ENCODE peak calls at places on chromosomes 4 and X, in four cellular contexts. O is AG10803, H is neuronal stem cell, D is thyroid gland. S is an unnamed sample.

GRCh38 chr4:180160195-180160985 is 2082.8 kb upstream of the TENM3 start:
- DNase-seq in O (no peak), H (no peak), D (no peak), S (no peak)

GRCh38 chr4:179804440-179804839 is 2362.2 kb upstream of the AGA start:
- DNase-seq in H (no peak), D (no peak), O (no peak), S (no peak)

GRCh38 chr4:180296036-180296599 is 1947.1 kb upstream of the TENM3 start:
- DNase-seq in D (no peak), O (no peak), H (no peak), S (no peak)

GRCh38 chr4:112518675-112519074 is 2.7 kb upstream of the NEUROG2 start:
- DNase-seq in O (no peak), H (no peak), D (no peak), S (no peak)

GRCh38 chr4:154779362-154779947 is 1.6 kb upstream of the RBM46 start:
- DNase-seq in H (peak), O (peak), D (no peak), S (peak)

GRCh38 chr4:79584902-79585301 is 176.9 kb upstream of the GK2 start:
- DNase-seq in O (no peak), D (no peak), H (no peak), S (no peak)

GRCh38 chr4:26804451-26804850 is 56.2 kb upstream of the STIM2 start:
- DNase-seq in O (no peak), H (no peak), D (no peak), S (no peak)

GRCh38 chrX:101191217-101191750 is 28.3 kb upstream of the DRP2 start:
- DNase-seq in O (no peak), D (no peak), H (peak), S (no peak)

GRCh38 chr4:40750461-40751258 is 905 bp downstream of the NSUN7 start:
- DNase-seq in O (peak), H (peak), D (peak), S (no peak)

GRCh38 chr4:72312032-72312650 is 256.9 kb downstream of the ADAMTS3 start:
- DNase-seq in H (peak), D (peak), O (peak), S (no peak)

GRCh38 chr4:67288964-67289363 is 256.3 kb downstream of the CENPC start:
- DNase-seq in O (no peak), H (peak), D (no peak), S (peak)

GRCh38 chrX:54066841-54067240 is 22.6 kb upstream of the PHF8 start:
- DNase-seq in H (no peak), D (no peak), O (peak), S (no peak)

GRCh38 chr4:55758570-55758969 is 61.0 kb upstream of the EXOC1L start:
- DNase-seq in H (no peak), O (peak), D (no peak), S (no peak)

GRCh38 chr4:80026080-80026479 is 46.9 kb downstream of the ANTXR2 start:
- DNase-seq in D (no peak), H (no peak), O (no peak), S (no peak)

GRCh38 chr4:2595436-2595835 is 59.0 kb downstream of the FAM193A start:
- DNase-seq in D (no peak), H (no peak), O (no peak), S (no peak)

GRCh38 chr4:55549888-55550287 is 3.2 kb upstream of the CLOCK start:
- DNase-seq in D (no peak), H (no peak), O (peak), S (no peak)

GRCh38 chrX:155216940-155217450 is 735 bp downstream of the VBP1 start:
- DNase-seq in H (peak), D (no peak), O (peak), S (no peak)

GRCh38 chr4:13876940-13877339 is 249.4 kb upstream of the BOD1L1 start:
- DNase-seq in H (no peak), O (no peak), D (no peak), S (no peak)

GRCh38 chrX:134836497-134836968 is 154.3 kb upstream of the SMIM10 start:
- DNase-seq in H (no peak), D (no peak), O (peak), S (no peak)

GRCh38 chr4:120723105-120723504 is 199.4 kb downstream of the PRDM5 start:
- DNase-seq in D (no peak), H (no peak), O (no peak), S (no peak)

GRCh38 chr4:3803946-3804345 is 37.8 kb downstream of the ADRA2C start:
- DNase-seq in O (no peak), H (no peak), D (no peak), S (no peak)

GRCh38 chr4:10335050-10335449 is 122.2 kb downstream of the ZNF518B start:
- DNase-seq in H (no peak), D (no peak), O (no peak), S (no peak)

GRCh38 chr4:17613761-17614415 is 553 bp upstream of the MED28 start:
- DNase-seq in O (peak), H (peak), D (peak), S (no peak)

GRCh38 chr4:77236806-77237205 is 79.8 kb downstream of the CCNG2 start:
- DNase-seq in D (no peak), H (no peak), O (no peak), S (no peak)

GRCh38 chrX:135985974-135986312 is 708 bp downstream of the SLC9A6 start:
- DNase-seq in D (peak), O (no peak), H (no peak), S (no peak)
- H3K4me3 ChIP-seq in D (peak), O (peak), H (peak), S (peak)

DNA sequence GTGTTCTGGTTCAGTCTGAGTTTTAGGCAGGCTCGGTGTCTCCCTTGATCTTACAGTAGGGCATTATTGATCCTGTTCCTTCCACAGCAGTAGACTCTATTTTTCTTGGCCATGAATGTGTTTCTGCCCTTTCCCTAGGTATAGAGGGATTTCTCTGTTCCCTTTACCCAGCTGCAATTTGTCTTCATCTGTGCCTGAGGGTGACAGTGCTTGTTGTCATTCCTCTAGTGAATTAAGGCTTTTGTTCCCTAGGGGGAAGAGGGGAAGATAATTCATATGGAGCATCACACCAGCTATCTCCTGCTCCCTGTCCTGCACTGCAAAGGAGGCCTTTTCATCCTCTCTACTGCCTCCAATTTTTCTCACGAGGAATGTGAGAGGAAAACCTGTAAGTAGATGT is 39.7 kb upstream of the CXorf51A start:
- DNase-seq in D (no peak), H (no peak), O (no peak), S (no peak)
- H3K4me3 ChIP-seq in D (no peak), H (no peak), O (no peak), S (no peak)

GRCh38 chrX:46576458-46576857 is 2.9 kb downstream of the CHST7 start:
- DNase-seq in O (peak), H (no peak), D (no peak), S (no peak)

GRCh38 chrX:46577116-46578005 is 3.8 kb downstream of the CHST7 start:
- DNase-seq in D (no peak), O (peak), H (no peak), S (no peak)

GRCh38 chrX:46575586-46575985 is 2.0 kb downstream of the CHST7 start:
- DNase-seq in O (no peak), H (no peak), D (no peak), S (no peak)

GRCh38 chrX:46574941-46575381 is 1.4 kb downstream of the CHST7 start:
- DNase-seq in H (no peak), D (peak), O (no peak), S (no peak)

DNA sequence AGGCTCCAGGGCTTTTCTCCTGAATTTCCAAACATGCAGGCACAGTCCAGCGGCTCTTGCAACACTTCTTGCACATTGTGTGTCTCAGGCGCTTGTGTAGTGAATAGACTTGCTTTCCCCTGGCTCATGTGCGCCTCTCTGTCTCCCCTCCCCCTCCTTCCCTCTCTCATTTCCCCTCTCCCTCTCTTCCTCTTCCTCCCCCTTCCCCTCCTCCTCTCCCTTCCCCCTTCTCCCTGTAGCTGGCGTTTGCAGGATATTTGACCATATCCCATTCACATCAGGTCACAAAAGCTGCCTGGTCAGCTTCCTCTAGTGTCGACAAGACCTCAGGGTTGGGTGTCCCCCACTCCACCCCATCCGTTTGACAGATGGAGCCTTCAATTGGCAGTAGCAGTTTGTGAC is 2.4 kb downstream of the CHST7 start:
- DNase-seq in H (no peak), O (peak), D (peak), S (no peak)
- H3K4me3 ChIP-seq in H (peak), O (peak), D (no peak), S (no peak)

GRCh38 chr4:183444149-183444952 is at the start of gene CDKN2AIP:
- DNase-seq in D (peak), O (peak), H (peak), S (peak)

GRCh38 chr4:183444953-183445543 is 612 bp downstream of the CDKN2AIP start:
- DNase-seq in H (no peak), O (peak), D (peak), S (peak)

GRCh38 chr4:183438458-183439113 is 5.8 kb upstream of the CDKN2AIP start:
- DNase-seq in H (no peak), D (no peak), O (peak), S (no peak)

GRCh38 chr4:183443609-183444148 is 757 bp upstream of the CDKN2AIP start:
- DNase-seq in D (no peak), H (no peak), O (peak), S (peak)

DNA sequence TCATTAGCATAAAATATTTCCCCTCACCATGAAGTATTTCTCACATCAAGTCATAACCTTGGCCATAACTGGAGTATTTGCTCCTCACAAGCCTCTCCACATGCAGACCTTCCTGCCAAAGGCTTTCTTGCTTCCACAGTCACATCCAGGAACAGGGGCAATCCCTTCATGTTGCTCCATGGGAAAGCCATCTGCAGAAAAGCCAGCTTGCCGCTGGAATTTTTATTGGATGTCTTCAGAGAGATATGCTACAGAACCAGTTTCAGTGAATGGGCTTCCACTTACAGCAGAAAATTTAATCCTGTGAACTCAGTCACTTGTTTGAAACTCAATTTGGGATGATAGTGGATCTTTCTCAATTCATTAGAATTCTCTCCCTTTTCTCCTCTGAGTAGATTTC is 3.2 kb upstream of the CDKN2AIP start:
- DNase-seq in D (no peak), H (no peak), O (no peak), S (no peak)
- H3K4me3 ChIP-seq in D (no peak), H (no peak), O (no peak), S (no peak)

DNA sequence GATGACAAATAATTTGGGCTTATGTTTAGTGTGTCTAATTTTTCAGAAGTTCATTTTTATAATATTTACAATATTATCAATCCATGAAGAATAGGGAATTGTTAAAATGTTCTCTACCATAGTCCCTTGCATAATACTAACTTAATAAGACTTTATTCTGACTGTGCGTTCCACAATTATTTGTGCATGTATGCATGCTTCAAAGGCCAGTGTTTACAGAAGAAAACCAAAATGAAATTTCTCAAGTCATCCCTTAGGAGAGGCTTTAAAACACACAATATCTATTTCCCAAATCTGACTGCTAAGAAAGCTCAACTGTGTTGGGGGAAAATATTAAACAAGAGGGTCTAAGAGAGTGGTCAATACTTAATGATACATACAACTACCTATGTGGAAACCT is 226.3 kb upstream of the ANKRD50 start:
- DNase-seq in H (no peak), O (no peak), D (no peak), S (no peak)
- H3K4me3 ChIP-seq in H (no peak), O (no peak), D (no peak), S (no peak)

GRCh38 chr4:99088485-99089365 is at the start of gene ADH5:
- DNase-seq in D (peak), H (peak), O (peak), S (peak)
- H3K4me3 ChIP-seq in D (peak), H (peak), O (peak), S (peak)

DNA sequence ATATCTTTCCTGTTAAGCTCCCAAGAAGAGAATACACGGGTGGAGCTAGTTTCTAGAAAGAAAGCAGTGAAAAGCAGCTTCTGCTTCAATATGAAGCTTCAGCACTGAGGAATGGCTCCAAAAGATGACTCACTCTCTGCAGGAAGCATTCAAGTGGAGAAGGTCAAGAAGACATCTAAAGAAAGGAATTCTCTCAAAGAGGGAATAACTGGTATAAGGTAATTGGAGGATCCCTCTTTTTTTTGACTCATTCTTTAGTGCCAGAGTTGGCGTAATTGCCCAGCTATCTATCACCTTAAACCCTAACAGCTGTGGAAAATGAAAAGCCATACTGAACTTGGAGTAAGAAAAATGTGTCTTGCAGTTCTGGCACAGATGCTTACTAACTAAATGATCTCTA is 3.5 kb downstream of the EDA2R start:
- DNase-seq in H (no peak), O (peak), D (peak), S (no peak)
- H3K4me3 ChIP-seq in H (no peak), O (no peak), D (no peak), S (no peak)

GRCh38 chr4:95546866-95547707 is 1.7 kb downstream of the UNC5C start:
- DNase-seq in D (peak), O (no peak), H (no peak), S (no peak)
- H3K4me3 ChIP-seq in D (peak), O (no peak), H (peak), S (no peak)

GRCh38 chr4:16224669-16225068 is 1.6 kb downstream of the TAPT1 start:
- DNase-seq in O (no peak), D (no peak), H (no peak), S (no peak)
- H3K4me3 ChIP-seq in O (peak), D (no peak), H (peak), S (peak)

DNA sequence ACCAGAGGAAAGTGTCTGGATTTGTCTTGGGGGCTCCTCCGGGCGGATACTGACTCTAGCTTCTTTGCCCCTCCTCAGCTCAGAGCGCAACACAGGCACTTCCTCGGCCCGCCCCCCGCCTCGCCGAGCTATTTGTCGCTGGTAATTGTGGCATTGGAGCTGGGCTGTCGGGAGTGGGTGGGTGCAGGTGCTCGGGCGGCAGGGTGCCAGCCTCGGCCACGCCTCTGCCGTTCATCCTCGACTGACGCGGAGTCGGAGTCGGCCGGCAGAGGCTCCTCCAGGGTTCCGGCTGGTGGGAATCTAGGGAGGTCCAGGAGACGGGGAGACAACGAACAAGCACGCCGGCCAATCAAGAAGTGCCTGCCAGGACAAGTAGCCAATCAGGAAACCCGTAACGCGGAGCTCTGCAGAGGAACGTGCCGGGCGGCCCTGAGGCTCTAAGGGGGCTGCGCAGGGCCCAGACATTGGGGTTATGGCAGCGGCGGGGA is 3.9 kb upstream of the SYN1 start:
- DNase-seq in D (peak), H (peak), O (peak), S (peak)
- H3K4me3 ChIP-seq in D (no peak), H (peak), O (peak), S (peak)